ENCODE peak calls at places on chromosomes 1 and 21, in four cellular contexts. W is endothelial cell of umbilical vein, J is MM.1S, T is fibroblast of lung. Y is an unnamed sample.

GRCh38 chr1:204398197-204399125 is 13.2 kb downstream of the PPP1R15B start:
- DNase-seq in W (peak), J (peak), T (peak), Y (peak)

GRCh38 chr1:240649733-240650700 is 38.1 kb upstream of the GREM2 start:
- DNase-seq in W (no peak), J (no peak), T (no peak), Y (no peak)

GRCh38 chr1:116943438-116943837 is 33.7 kb downstream of the PTGFRN start:
- DNase-seq in W (no peak), J (no peak), T (no peak), Y (no peak)

GRCh38 chr1:226709942-226710341 is 29.1 kb downstream of the ITPKB start:
- DNase-seq in W (no peak), J (no peak), T (no peak), Y (no peak)

GRCh38 chr1:238419209-238419608 is 528.5 kb upstream of the ZP4 start:
- DNase-seq in W (no peak), J (no peak), T (no peak), Y (no peak)

GRCh38 chr1:7578206-7578605 is 192.9 kb upstream of the VAMP3 start:
- DNase-seq in W (no peak), J (no peak), T (no peak), Y (peak)

GRCh38 chr1:179984101-179984500 is 29.5 kb downstream of the CEP350 start:
- DNase-seq in W (no peak), J (no peak), T (no peak), Y (no peak)

GRCh38 chr1:238653693-238654321 is 732.6 kb upstream of the CHRM3 start:
- DNase-seq in W (no peak), J (peak), T (peak), Y (no peak)

GRCh38 chr1:225451840-225452515 is 24.1 kb upstream of the LBR start:
- DNase-seq in W (no peak), J (no peak), T (no peak), Y (peak)

GRCh38 chr1:186390925-186391324 is 15.3 kb downstream of the ODR4 start:
- DNase-seq in W (no peak), J (no peak), T (no peak), Y (no peak)

GRCh38 chr1:193121616-193122593 is at the start of gene CDC73:
- DNase-seq in W (peak), J (peak), T (peak), Y (peak)

GRCh38 chr1:22754106-22754768 is 43.6 kb downstream of the EPHB2 start:
- DNase-seq in W (peak), J (no peak), T (peak), Y (no peak)

GRCh38 chr21:45997495-45998275 is 16.1 kb downstream of the COL6A1 start:
- DNase-seq in W (no peak), J (no peak), T (no peak), Y (peak)

GRCh38 chr1:84086189-84086588 is 57.9 kb upstream of the PRKACB start:
- DNase-seq in W (no peak), J (no peak), T (no peak), Y (peak)

GRCh38 chr1:1178794-1179331 is 5.2 kb downstream of the TTLL10 start:
- DNase-seq in W (no peak), J (no peak), T (no peak), Y (peak)

GRCh38 chr1:53370369-53370961 is 42.6 kb upstream of the LRP8 start:
- DNase-seq in W (no peak), J (no peak), T (no peak), Y (peak)

GRCh38 chr1:182723195-182723594 is 38.8 kb upstream of the RGS8 start:
- DNase-seq in W (no peak), J (no peak), T (no peak), Y (peak)

GRCh38 chr21:34889287-34889536 is 159.9 kb downstream of the RUNX1 start:
- DNase-seq in W (peak), J (peak), T (peak), Y (peak)

GRCh38 chr1:1267488-1268283 is 6.0 kb downstream of the UBE2J2 start:
- DNase-seq in W (no peak), J (no peak), T (no peak), Y (peak)

GRCh38 chr1:3130268-3130667 is 61.3 kb downstream of the PRDM16 start:
- DNase-seq in W (no peak), J (no peak), T (no peak), Y (no peak)

GRCh38 chr1:39896909-39897685 is 4.6 kb downstream of the MYCL start:
- DNase-seq in W (no peak), J (no peak), T (peak), Y (no peak)

GRCh38 chr21:36727886-36728285 is 29.0 kb downstream of the SIM2 start:
- DNase-seq in W (no peak), J (no peak), T (no peak), Y (no peak)

GRCh38 chr1:66246371-66247262 is 287.3 kb upstream of the SGIP1 start:
- DNase-seq in W (no peak), J (no peak), T (peak), Y (no peak)

GRCh38 chr1:228059536-228060457 is 22.7 kb upstream of the ARF1 start:
- DNase-seq in W (peak), J (no peak), T (no peak), Y (peak)

GRCh38 chr1:7495894-7496293 is 275.2 kb upstream of the VAMP3 start:
- DNase-seq in W (no peak), J (no peak), T (no peak), Y (no peak)

GRCh38 chr1:82848043-82848442 is 1047.3 kb downstream of the ADGRL2 start:
- DNase-seq in W (no peak), J (no peak), T (no peak), Y (no peak)

GRCh38 chr1:1832151-1832550 is 53.9 kb upstream of the NADK start:
- DNase-seq in W (no peak), J (no peak), T (no peak), Y (no peak)

GRCh38 chr1:227343727-227344551 is 25.6 kb upstream of the CDC42BPA start:
- DNase-seq in W (peak), J (no peak), T (peak), Y (no peak)

GRCh38 chr21:28719731-28720130 is 272.9 kb downstream of the LTN1 start:
- DNase-seq in W (peak), J (no peak), T (no peak), Y (no peak)

GRCh38 chr1:67652800-67653199 is 32.2 kb upstream of the GADD45A start:
- DNase-seq in W (peak), J (peak), T (peak), Y (no peak)

GRCh38 chr1:162366149-162366548 is 10.5 kb downstream of the SPATA46 start:
- DNase-seq in W (no peak), J (no peak), T (peak), Y (no peak)

GRCh38 chr1:24805534-24806301 is 60.5 kb downstream of the CLIC4 start:
- DNase-seq in W (peak), J (no peak), T (peak), Y (no peak)

GRCh38 chr1:156693858-156694562 is 11.4 kb downstream of the CRABP2 start:
- DNase-seq in W (no peak), J (no peak), T (no peak), Y (no peak)

GRCh38 chr1:100719490-100719889 is at the start of gene VCAM1:
- DNase-seq in W (peak), J (no peak), T (no peak), Y (peak)

GRCh38 chr21:17900281-17900989 is 81.3 kb upstream of the C21orf91 start:
- DNase-seq in W (no peak), J (no peak), T (no peak), Y (no peak)

GRCh38 chr1:53862507-53862906 is 24.4 kb upstream of the NDC1 start:
- DNase-seq in W (no peak), J (no peak), T (no peak), Y (no peak)

GRCh38 chr1:2247760-2248126 is 19.6 kb downstream of the SKI start:
- DNase-seq in W (no peak), J (no peak), T (no peak), Y (no peak)

GRCh38 chr21:42495765-42496119 is 282 bp downstream of the RSPH1 start:
- DNase-seq in W (no peak), J (no peak), T (no peak), Y (no peak)
- H3K9ac ChIP-seq in W (no peak), J (peak), T (peak), Y (peak)

GRCh38 chr1:59054172-59054571 is 242.7 kb upstream of the FGGY start:
- DNase-seq in W (no peak), J (no peak), T (no peak), Y (no peak)

GRCh38 chr1:59058681-59059441 is 238.0 kb upstream of the FGGY start:
- DNase-seq in W (no peak), J (peak), T (no peak), Y (no peak)

GRCh38 chr1:59055908-59056719 is 240.8 kb upstream of the FGGY start:
- DNase-seq in W (no peak), J (no peak), T (peak), Y (no peak)

GRCh38 chr1:59057801-59058200 is 239.1 kb upstream of the FGGY start:
- DNase-seq in W (no peak), J (no peak), T (no peak), Y (no peak)

DNA sequence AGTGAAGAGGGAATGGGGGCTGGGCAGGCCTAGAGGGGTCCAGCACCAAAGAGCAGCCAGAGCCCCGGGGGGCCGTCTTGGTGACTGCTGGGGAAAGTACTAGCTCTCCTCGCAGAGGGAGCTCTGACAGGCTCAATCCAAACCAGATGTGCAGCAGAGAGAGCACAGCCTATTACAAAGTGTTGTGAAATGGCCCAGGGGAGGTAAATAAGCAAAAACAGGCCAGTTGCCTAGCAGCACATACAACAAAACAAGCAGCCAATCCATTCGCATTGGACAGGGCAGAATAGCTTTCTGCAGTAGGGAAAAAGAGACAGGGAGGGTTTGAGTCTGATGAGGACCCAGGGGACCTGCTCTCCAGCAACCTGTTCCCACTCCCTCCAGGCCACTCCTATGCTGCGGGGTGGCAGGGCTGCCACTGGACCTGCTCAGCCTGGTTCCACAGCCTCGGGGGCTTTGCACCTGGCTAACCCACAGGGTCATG is 239.6 kb upstream of the FGGY start:
- DNase-seq in W (no peak), J (no peak), T (peak), Y (peak)
- TF ChIP-seq CTCF in W (no peak), J (no peak), T (peak), Y (no peak)

GRCh38 chr1:64175639-64176038 is 27.8 kb upstream of the UBE2U start:
- DNase-seq in W (no peak), J (no peak), T (no peak), Y (no peak)

GRCh38 chr1:64173300-64173940 is 30.0 kb upstream of the UBE2U start:
- DNase-seq in W (no peak), J (no peak), T (peak), Y (no peak)

GRCh38 chr1:64167176-64167575 is 36.2 kb upstream of the UBE2U start:
- DNase-seq in W (no peak), J (no peak), T (peak), Y (no peak)

GRCh38 chr1:64171797-64172281 is 31.6 kb upstream of the UBE2U start:
- DNase-seq in W (peak), J (peak), T (peak), Y (no peak)

GRCh38 chr1:64172458-64172983 is 30.9 kb upstream of the UBE2U start:
- DNase-seq in W (peak), J (peak), T (peak), Y (no peak)
- H3K9ac ChIP-seq in W (no peak), J (no peak), T (no peak), Y (no peak)

GRCh38 chr1:94527447-94528031 is 14.0 kb downstream of the F3 start:
- DNase-seq in W (peak), J (no peak), T (peak), Y (no peak)
- TF ChIP-seq CTCF in W (no peak), J (no peak), T (no peak), Y (peak)